ENCODE peak calls at places on chromosomes 16 and 17, in eight cellular contexts. U is K562, G is MM.1S, B is prostate gland, Z is cardiac muscle cell, S is mucosa of descending colon, D is keratinocyte, M is transverse colon. X is an unnamed sample.

GRCh38 chr17:48972749-48973097 is 4.3 kb upstream of the GIP start:
- DNase-seq in U (no peak), G (no peak), B (no peak), Z (no peak), S (no peak), D (no peak), M (no peak), X (no peak)

GRCh38 chr17:18006495-18007239 is 32.3 kb downstream of the ATPAF2 start:
- DNase-seq in U (peak; percentile 70), G (no peak), B (no peak), Z (no peak), S (no peak), D (no peak), M (no peak), X (no peak)

GRCh38 chr16:85659336-85659735 is 29.4 kb downstream of the GINS2 start:
- DNase-seq in U (no peak), G (no peak), B (no peak), Z (no peak), S (peak; percentile 27), D (no peak), M (no peak), X (peak; percentile 48)

GRCh38 chr17:17179371-17179827 is 26.7 kb downstream of the PLD6 start:
- DNase-seq in U (no peak), G (no peak), B (no peak), Z (no peak), S (no peak), D (no peak), M (no peak), X (no peak)

GRCh38 chr17:12789976-12790805 is 893 bp downstream of the ARHGAP44 start:
- DNase-seq in U (peak; percentile 15), G (no peak), B (peak; percentile 7), Z (peak; percentile 36), S (peak; percentile 59), D (no peak), M (peak; percentile 34), X (no peak)

GRCh38 chr17:1829579-1830257 is at the start of the genes RPA1 and SMYD4:
- DNase-seq in U (peak; percentile 95), G (peak; percentile 92), B (peak; percentile 82), Z (peak; percentile 95), S (peak; percentile 92), D (no peak), M (peak; percentile 91), X (peak; percentile 94)

GRCh38 chr16:64416232-64417010 is 705.4 kb downstream of the CDH11 start:
- DNase-seq in U (no peak), G (peak; percentile 52), B (no peak), Z (no peak), S (no peak), D (no peak), M (no peak), X (no peak)

GRCh38 chr16:1822801-1823200 is 3.8 kb downstream of the HAGH start:
- DNase-seq in U (no peak), G (no peak), B (no peak), Z (no peak), S (no peak), D (no peak), M (no peak), X (no peak)

GRCh38 chr17:73316919-73317505 is 5.2 kb upstream of the CDC42EP4 start:
- DNase-seq in U (no peak), G (no peak), B (no peak), Z (no peak), S (no peak), D (no peak), M (no peak), X (no peak)

GRCh38 chr16:19984136-19984535 is 89.6 kb downstream of the GPR139 start:
- DNase-seq in U (peak; percentile 27), G (no peak), B (no peak), Z (no peak), S (no peak), D (no peak), M (no peak), X (no peak)

GRCh38 chr16:2749476-2749875 is 3.0 kb upstream of the SRRM2 start:
- DNase-seq in U (no peak), G (no peak), B (no peak), Z (no peak), S (peak; percentile 35), D (no peak), M (no peak), X (no peak)

GRCh38 chr16:85461814-85462404 is 151.2 kb upstream of the GSE1 start:
- DNase-seq in U (peak; percentile 72), G (no peak), B (no peak), Z (peak; percentile 95), S (no peak), D (no peak), M (no peak), X (peak; percentile 82)

GRCh38 chr16:57627184-57627871 is 1.1 kb upstream of the ADGRG1 start:
- DNase-seq in U (no peak), G (no peak), B (no peak), Z (peak; percentile 52), S (no peak), D (no peak), M (no peak), X (no peak)

GRCh38 chr16:13756411-13756810 is 163.5 kb upstream of the ERCC4 start:
- DNase-seq in U (no peak), G (no peak), B (no peak), Z (no peak), S (no peak), D (no peak), M (no peak), X (no peak)

GRCh38 chr17:66076546-66077190 is 115.3 kb downstream of the CEP112 start:
- DNase-seq in U (no peak), G (peak; percentile 35), B (no peak), Z (no peak), S (no peak), D (no peak), M (no peak), X (no peak)

GRCh38 chr16:78789556-78789955 is 690.1 kb downstream of the WWOX start:
- DNase-seq in U (no peak), G (no peak), B (no peak), Z (no peak), S (no peak), D (no peak), M (no peak), X (no peak)

GRCh38 chr17:82767041-82767754 is 15.3 kb downstream of the TBCD start:
- DNase-seq in U (peak; percentile 44), G (no peak), B (peak; percentile 45), Z (peak; percentile 56), S (no peak), D (no peak), M (peak; percentile 72), X (no peak)

DNA sequence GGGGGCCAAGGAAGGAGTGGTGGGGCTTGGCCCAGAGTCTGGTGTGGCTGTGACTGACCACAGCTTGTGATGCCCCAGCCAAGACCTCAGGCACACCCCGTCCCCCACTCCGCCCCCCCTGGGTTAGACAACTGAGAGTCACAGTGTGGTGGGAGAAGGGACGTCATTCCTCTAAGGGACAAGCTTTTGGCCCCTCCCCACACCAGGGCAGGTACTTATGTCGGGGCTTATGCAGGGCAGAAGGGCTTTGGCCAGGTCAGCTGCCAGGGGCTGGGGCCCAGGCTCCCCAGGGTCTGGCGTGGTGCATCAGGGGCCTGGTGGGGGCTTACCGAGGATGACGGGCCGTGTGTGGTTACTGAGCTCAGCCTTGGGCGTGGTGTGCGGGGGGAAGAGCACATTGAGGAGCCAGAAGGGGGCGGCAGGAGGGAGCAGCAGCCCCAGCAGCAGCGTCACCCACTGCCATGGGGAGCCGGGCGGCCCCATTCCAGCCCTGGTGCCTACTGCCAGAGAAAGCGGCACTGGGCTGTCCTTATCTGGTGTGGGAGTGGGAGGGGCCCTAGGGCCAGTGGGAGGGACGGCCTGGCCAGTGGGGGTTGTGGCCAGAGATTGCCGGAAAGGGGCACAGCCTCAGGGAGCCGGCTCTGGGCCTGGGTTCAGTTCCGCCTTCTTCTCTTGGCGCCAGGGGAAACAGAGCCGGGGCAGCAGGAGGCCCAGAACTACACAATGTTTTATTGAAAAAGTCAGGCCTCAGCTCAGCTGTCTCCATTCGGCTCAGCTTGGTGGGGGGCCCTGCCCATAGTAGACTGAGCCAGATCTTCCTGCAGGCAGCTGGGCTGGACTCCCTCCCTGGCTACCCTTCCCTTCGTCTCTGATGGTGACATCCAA is at the start of gene LCAT:
- DNase-seq in U (peak; percentile 66), G (no peak), B (no peak), Z (no peak), S (peak; percentile 66), D (no peak), M (peak; percentile 43), X (peak; percentile 92)
- H3K36me3 ChIP-seq in U (peaks cover 79% of the 10 kb centered on the region), G (no peaks in the 10 kb centered on the region), B (peaks cover 38% of the 10 kb centered on the region), Z (peaks cover 30% of the 10 kb centered on the region), S (no peaks in the 10 kb centered on the region), D (peaks cover 66% of the 10 kb centered on the region), M (no peaks in the 10 kb centered on the region), X (peaks cover 38% of the 10 kb centered on the region)

GRCh38 chr17:34378664-34379101 is 15.7 kb upstream of the CCL1 start:
- DNase-seq in U (no peak), G (peak; percentile 90), B (no peak), Z (no peak), S (no peak), D (no peak), M (peak; percentile 28), X (no peak)

GRCh38 chr17:34375598-34375997 is 12.6 kb upstream of the CCL1 start:
- DNase-seq in U (no peak), G (no peak), B (no peak), Z (no peak), S (no peak), D (no peak), M (no peak), X (no peak)

GRCh38 chr17:34382586-34383224 is 19.7 kb upstream of the CCL1 start:
- DNase-seq in U (no peak), G (peak; percentile 88), B (no peak), Z (no peak), S (no peak), D (no peak), M (peak; percentile 12), X (no peak)

GRCh38 chr17:34379876-34380275 is 16.8 kb upstream of the CCL1 start:
- DNase-seq in U (no peak), G (no peak), B (no peak), Z (no peak), S (no peak), D (no peak), M (no peak), X (no peak)

GRCh38 chr17:34377078-34377823 is 14.2 kb upstream of the CCL1 start:
- DNase-seq in U (no peak), G (peak; percentile 83), B (no peak), Z (no peak), S (no peak), D (no peak), M (no peak), X (no peak)
- H3K4me1 ChIP-seq in U (no peaks in the 10 kb centered on the region), G (peaks cover 87% of the 10 kb centered on the region), B (no peaks in the 10 kb centered on the region), Z (no peaks in the 10 kb centered on the region), S (no peaks in the 10 kb centered on the region), D (no peaks in the 10 kb centered on the region), M (peaks cover 3% of the 10 kb centered on the region), X (no peaks in the 10 kb centered on the region)

GRCh38 chr16:11735801-11736200 is 6.9 kb downstream of the TXNDC11 start:
- DNase-seq in U (no peak), G (peak; percentile 56), B (no peak), Z (no peak), S (no peak), D (no peak), M (no peak), X (no peak)
- H3K36me3 ChIP-seq in U (peaks cover 85% of the 10 kb centered on the region), G (peaks cover 24% of the 10 kb centered on the region), B (no peaks in the 10 kb centered on the region), Z (peaks cover 16% of the 10 kb centered on the region), S (no peaks in the 10 kb centered on the region), D (peaks cover 28% of the 10 kb centered on the region), M (peaks cover 36% of the 10 kb centered on the region), X (peaks cover 25% of the 10 kb centered on the region)

DNA sequence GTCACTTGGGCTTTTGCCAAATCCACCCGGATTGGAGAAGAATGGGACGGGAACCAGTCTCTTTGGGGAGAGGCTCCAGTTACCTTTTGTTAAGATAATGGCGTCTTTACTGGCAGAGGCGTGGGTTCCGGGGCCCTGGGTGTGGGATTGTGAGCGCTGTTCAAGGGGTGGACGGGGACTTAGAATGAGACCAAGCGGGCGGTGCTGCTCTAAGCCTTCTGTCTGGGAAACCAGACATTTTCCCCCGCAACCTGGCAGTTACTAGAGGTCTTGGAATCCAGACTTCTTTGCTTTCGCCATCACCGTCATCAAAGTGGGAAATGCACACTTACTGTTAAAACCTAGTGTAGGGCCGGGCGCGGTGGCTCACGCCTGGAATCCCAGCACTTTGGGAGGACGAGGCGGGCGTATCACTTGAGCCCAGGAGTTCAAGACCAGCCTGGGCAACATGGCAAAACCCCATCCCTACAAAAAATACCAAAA is 706 bp downstream of the TEN1 start:
- DNase-seq in U (no peak), G (no peak), B (no peak), Z (no peak), S (no peak), D (no peak), M (no peak), X (no peak)
- H3K4me1 ChIP-seq in U (peaks cover 34% of the 10 kb centered on the region), G (no peaks in the 10 kb centered on the region), B (no peaks in the 10 kb centered on the region), Z (peaks cover 12% of the 10 kb centered on the region), S (peaks cover 49% of the 10 kb centered on the region), D (peaks cover 35% of the 10 kb centered on the region), M (peaks cover 40% of the 10 kb centered on the region), X (peaks cover 40% of the 10 kb centered on the region)

X was measured in sigmoid colon.